ENCODE peak calls at places on chromosome 1, in eight cellular contexts. One of them, this sample, is unnamed.

GRCh38 chr1:100246738-100247137 is 2.9 kb downstream of the DBT start:
- DNase-seq in naive B cell: no peak
- DNase-seq in left ventricle myocardium superior: no peak
- DNase-seq in NCI-H774: no peak
- DNase-seq in lower lobe of right lung: no peak
- DNase-seq in CD4-positive, alpha-beta memory T cell: no peak
- DNase-seq in CD8-positive, alpha-beta T cell: no peak
- DNase-seq in activated naive CD8-positive, alpha-beta T cell treated with anti-CD3 and anti-CD28 coated beads, Interleukin-2, amount 50 U/mL, for 24 hours: no peak
- DNase-seq in this sample: no peak

GRCh38 chr1:218209351-218209861 is 75.7 kb upstream of the RRP15 start:
- DNase-seq in naive B cell: no peak
- DNase-seq in left ventricle myocardium superior: no peak
- DNase-seq in NCI-H774: no peak
- DNase-seq in lower lobe of right lung: no peak
- DNase-seq in CD4-positive, alpha-beta memory T cell: no peak
- DNase-seq in CD8-positive, alpha-beta T cell: no peak
- DNase-seq in activated naive CD8-positive, alpha-beta T cell treated with anti-CD3 and anti-CD28 coated beads, Interleukin-2, amount 50 U/mL, for 24 hours: no peak
- DNase-seq in this sample: no peak

GRCh38 chr1:71464016-71464415 is 383.2 kb upstream of the ZRANB2 start:
- DNase-seq in naive B cell: no peak
- DNase-seq in left ventricle myocardium superior: no peak
- DNase-seq in NCI-H774: no peak
- DNase-seq in lower lobe of right lung: no peak
- DNase-seq in CD4-positive, alpha-beta memory T cell: no peak
- DNase-seq in CD8-positive, alpha-beta T cell: no peak
- DNase-seq in activated naive CD8-positive, alpha-beta T cell treated with anti-CD3 and anti-CD28 coated beads, Interleukin-2, amount 50 U/mL, for 24 hours: no peak
- DNase-seq in this sample: no peak

GRCh38 chr1:72462506-72462905 is 180.2 kb upstream of the NEGR1 start:
- DNase-seq in naive B cell: no peak
- DNase-seq in left ventricle myocardium superior: no peak
- DNase-seq in NCI-H774: no peak
- DNase-seq in lower lobe of right lung: no peak
- DNase-seq in CD4-positive, alpha-beta memory T cell: no peak
- DNase-seq in CD8-positive, alpha-beta T cell: no peak
- DNase-seq in activated naive CD8-positive, alpha-beta T cell treated with anti-CD3 and anti-CD28 coated beads, Interleukin-2, amount 50 U/mL, for 24 hours: no peak
- DNase-seq in this sample: peak; percentile 39

GRCh38 chr1:37716321-37716720 is 24.0 kb downstream of the CDCA8 start:
- DNase-seq in naive B cell: no peak
- DNase-seq in left ventricle myocardium superior: no peak
- DNase-seq in NCI-H774: no peak
- DNase-seq in lower lobe of right lung: no peak
- DNase-seq in CD4-positive, alpha-beta memory T cell: no peak
- DNase-seq in CD8-positive, alpha-beta T cell: no peak
- DNase-seq in activated naive CD8-positive, alpha-beta T cell treated with anti-CD3 and anti-CD28 coated beads, Interleukin-2, amount 50 U/mL, for 24 hours: no peak
- DNase-seq in this sample: no peak

GRCh38 chr1:4019606-4020331 is 119.7 kb upstream of the C1orf174 start:
- DNase-seq in naive B cell: no peak
- DNase-seq in left ventricle myocardium superior: no peak
- DNase-seq in NCI-H774: no peak
- DNase-seq in lower lobe of right lung: no peak
- DNase-seq in CD4-positive, alpha-beta memory T cell: no peak
- DNase-seq in CD8-positive, alpha-beta T cell: no peak
- DNase-seq in activated naive CD8-positive, alpha-beta T cell treated with anti-CD3 and anti-CD28 coated beads, Interleukin-2, amount 50 U/mL, for 24 hours: no peak
- DNase-seq in this sample: no peak

GRCh38 chr1:233367057-233367759 is 39.7 kb downstream of the MAP3K21 start:
- DNase-seq in naive B cell: no peak
- DNase-seq in left ventricle myocardium superior: no peak
- DNase-seq in NCI-H774: no peak
- DNase-seq in lower lobe of right lung: no peak
- DNase-seq in CD4-positive, alpha-beta memory T cell: no peak
- DNase-seq in CD8-positive, alpha-beta T cell: no peak
- DNase-seq in activated naive CD8-positive, alpha-beta T cell treated with anti-CD3 and anti-CD28 coated beads, Interleukin-2, amount 50 U/mL, for 24 hours: no peak
- DNase-seq in this sample: peak; percentile 34

GRCh38 chr1:235984041-235984820 is 80.7 kb downstream of the NID1 start:
- DNase-seq in naive B cell: no peak
- DNase-seq in left ventricle myocardium superior: no peak
- DNase-seq in NCI-H774: no peak
- DNase-seq in lower lobe of right lung: no peak
- DNase-seq in CD4-positive, alpha-beta memory T cell: no peak
- DNase-seq in CD8-positive, alpha-beta T cell: no peak
- DNase-seq in activated naive CD8-positive, alpha-beta T cell treated with anti-CD3 and anti-CD28 coated beads, Interleukin-2, amount 50 U/mL, for 24 hours: no peak
- DNase-seq in this sample: no peak

GRCh38 chr1:84163123-84164038 is 19.3 kb downstream of the PRKACB start:
- DNase-seq in naive B cell: no peak
- DNase-seq in left ventricle myocardium superior: no peak
- DNase-seq in NCI-H774: no peak
- DNase-seq in lower lobe of right lung: no peak
- DNase-seq in CD4-positive, alpha-beta memory T cell: no peak
- DNase-seq in CD8-positive, alpha-beta T cell: no peak
- DNase-seq in activated naive CD8-positive, alpha-beta T cell treated with anti-CD3 and anti-CD28 coated beads, Interleukin-2, amount 50 U/mL, for 24 hours: no peak
- DNase-seq in this sample: no peak

GRCh38 chr1:17892225-17892624 is 137.1 kb downstream of the ACTL8 start:
- DNase-seq in naive B cell: no peak
- DNase-seq in left ventricle myocardium superior: peak; percentile 82
- DNase-seq in NCI-H774: no peak
- DNase-seq in lower lobe of right lung: no peak
- DNase-seq in CD4-positive, alpha-beta memory T cell: no peak
- DNase-seq in CD8-positive, alpha-beta T cell: no peak
- DNase-seq in activated naive CD8-positive, alpha-beta T cell treated with anti-CD3 and anti-CD28 coated beads, Interleukin-2, amount 50 U/mL, for 24 hours: no peak
- DNase-seq in this sample: peak; percentile 89

GRCh38 chr1:228337031-228337564 is 69.5 kb downstream of the TRIM11 start:
- DNase-seq in naive B cell: no peak
- DNase-seq in left ventricle myocardium superior: peak; percentile 6
- DNase-seq in NCI-H774: no peak
- DNase-seq in lower lobe of right lung: peak; percentile 35
- DNase-seq in CD4-positive, alpha-beta memory T cell: no peak
- DNase-seq in CD8-positive, alpha-beta T cell: no peak
- DNase-seq in activated naive CD8-positive, alpha-beta T cell treated with anti-CD3 and anti-CD28 coated beads, Interleukin-2, amount 50 U/mL, for 24 hours: no peak
- DNase-seq in this sample: no peak

GRCh38 chr1:155051777-155052398 is 772 bp downstream of the ADAM15 start:
- DNase-seq in naive B cell: peak; percentile 48
- DNase-seq in left ventricle myocardium superior: peak; percentile 76
- DNase-seq in NCI-H774: no peak
- DNase-seq in lower lobe of right lung: peak; percentile 81
- DNase-seq in CD4-positive, alpha-beta memory T cell: peak; percentile 36
- DNase-seq in CD8-positive, alpha-beta T cell: peak; percentile 26
- DNase-seq in activated naive CD8-positive, alpha-beta T cell treated with anti-CD3 and anti-CD28 coated beads, Interleukin-2, amount 50 U/mL, for 24 hours: peak; percentile 46
- DNase-seq in this sample: peak; percentile 65

GRCh38 chr1:150563340-150564038 is 14.3 kb downstream of the ADAMTSL4 start:
- DNase-seq in naive B cell: peak; percentile 76
- DNase-seq in left ventricle myocardium superior: peak; percentile 81
- DNase-seq in NCI-H774: peak; percentile 10
- DNase-seq in lower lobe of right lung: peak; percentile 82
- DNase-seq in CD4-positive, alpha-beta memory T cell: peak; percentile 82
- DNase-seq in CD8-positive, alpha-beta T cell: no peak
- DNase-seq in activated naive CD8-positive, alpha-beta T cell treated with anti-CD3 and anti-CD28 coated beads, Interleukin-2, amount 50 U/mL, for 24 hours: no peak
- DNase-seq in this sample: peak; percentile 40

GRCh38 chr1:38558476-38559179 is 300.9 kb downstream of the RRAGC start:
- DNase-seq in naive B cell: peak; percentile 7
- DNase-seq in left ventricle myocardium superior: no peak
- DNase-seq in NCI-H774: no peak
- DNase-seq in lower lobe of right lung: no peak
- DNase-seq in CD4-positive, alpha-beta memory T cell: peak; percentile 9
- DNase-seq in CD8-positive, alpha-beta T cell: no peak
- DNase-seq in activated naive CD8-positive, alpha-beta T cell treated with anti-CD3 and anti-CD28 coated beads, Interleukin-2, amount 50 U/mL, for 24 hours: peak; percentile 34
- DNase-seq in this sample: peak; percentile 78

GRCh38 chr1:183870351-183871077 is 65.6 kb downstream of the RGL1 start:
- DNase-seq in naive B cell: no peak
- DNase-seq in left ventricle myocardium superior: peak; percentile 74
- DNase-seq in NCI-H774: no peak
- DNase-seq in lower lobe of right lung: no peak
- DNase-seq in CD4-positive, alpha-beta memory T cell: no peak
- DNase-seq in CD8-positive, alpha-beta T cell: no peak
- DNase-seq in activated naive CD8-positive, alpha-beta T cell treated with anti-CD3 and anti-CD28 coated beads, Interleukin-2, amount 50 U/mL, for 24 hours: no peak
- DNase-seq in this sample: no peak

GRCh38 chr1:203871114-203871875 is 9.9 kb downstream of the SNRPE start:
- DNase-seq in naive B cell: no peak
- DNase-seq in left ventricle myocardium superior: no peak
- DNase-seq in NCI-H774: peak; percentile 29
- DNase-seq in lower lobe of right lung: no peak
- DNase-seq in CD4-positive, alpha-beta memory T cell: peak; percentile 23
- DNase-seq in CD8-positive, alpha-beta T cell: no peak
- DNase-seq in activated naive CD8-positive, alpha-beta T cell treated with anti-CD3 and anti-CD28 coated beads, Interleukin-2, amount 50 U/mL, for 24 hours: no peak
- DNase-seq in this sample: peak; percentile 45

GRCh38 chr1:161930064-161930463 is 93.6 kb downstream of the OLFML2B start:
- DNase-seq in naive B cell: no peak
- DNase-seq in left ventricle myocardium superior: no peak
- DNase-seq in NCI-H774: no peak
- DNase-seq in lower lobe of right lung: no peak
- DNase-seq in CD4-positive, alpha-beta memory T cell: no peak
- DNase-seq in CD8-positive, alpha-beta T cell: no peak
- DNase-seq in activated naive CD8-positive, alpha-beta T cell treated with anti-CD3 and anti-CD28 coated beads, Interleukin-2, amount 50 U/mL, for 24 hours: no peak
- DNase-seq in this sample: no peak

GRCh38 chr1:227764019-227764391 is 28.8 kb downstream of the SNAP47 start:
- DNase-seq in naive B cell: no peak
- DNase-seq in left ventricle myocardium superior: peak; percentile 12
- DNase-seq in NCI-H774: no peak
- DNase-seq in lower lobe of right lung: peak; percentile 58
- DNase-seq in CD4-positive, alpha-beta memory T cell: no peak
- DNase-seq in CD8-positive, alpha-beta T cell: no peak
- DNase-seq in activated naive CD8-positive, alpha-beta T cell treated with anti-CD3 and anti-CD28 coated beads, Interleukin-2, amount 50 U/mL, for 24 hours: no peak
- DNase-seq in this sample: peak; percentile 4

GRCh38 chr1:16905112-16905855 is 9.5 kb downstream of the RNU1-2 start:
- DNase-seq in naive B cell: peak; percentile 58
- DNase-seq in left ventricle myocardium superior: no peak
- DNase-seq in NCI-H774: no peak
- DNase-seq in lower lobe of right lung: no peak
- DNase-seq in CD4-positive, alpha-beta memory T cell: no peak
- DNase-seq in CD8-positive, alpha-beta T cell: peak; percentile 21
- DNase-seq in activated naive CD8-positive, alpha-beta T cell treated with anti-CD3 and anti-CD28 coated beads, Interleukin-2, amount 50 U/mL, for 24 hours: peak; percentile 53
- DNase-seq in this sample: peak; percentile 100

GRCh38 chr1:235073968-235074334 is 54.7 kb downstream of the TOMM20 start:
- DNase-seq in naive B cell: no peak
- DNase-seq in left ventricle myocardium superior: no peak
- DNase-seq in NCI-H774: peak; percentile 44
- DNase-seq in lower lobe of right lung: peak; percentile 78
- DNase-seq in CD4-positive, alpha-beta memory T cell: no peak
- DNase-seq in CD8-positive, alpha-beta T cell: no peak
- DNase-seq in activated naive CD8-positive, alpha-beta T cell treated with anti-CD3 and anti-CD28 coated beads, Interleukin-2, amount 50 U/mL, for 24 hours: no peak
- DNase-seq in this sample: peak; percentile 68

GRCh38 chr1:10629091-10629815 is 154.5 kb downstream of the PEX14 start:
- DNase-seq in naive B cell: no peak
- DNase-seq in left ventricle myocardium superior: peak; percentile 19
- DNase-seq in NCI-H774: no peak
- DNase-seq in lower lobe of right lung: peak; percentile 31
- DNase-seq in CD4-positive, alpha-beta memory T cell: no peak
- DNase-seq in CD8-positive, alpha-beta T cell: no peak
- DNase-seq in activated naive CD8-positive, alpha-beta T cell treated with anti-CD3 and anti-CD28 coated beads, Interleukin-2, amount 50 U/mL, for 24 hours: no peak
- DNase-seq in this sample: no peak

GRCh38 chr1:8706995-8707396 is 110.4 kb downstream of the RERE start:
- DNase-seq in naive B cell: no peak
- DNase-seq in left ventricle myocardium superior: no peak
- DNase-seq in NCI-H774: peak; percentile 73
- DNase-seq in lower lobe of right lung: no peak
- DNase-seq in CD4-positive, alpha-beta memory T cell: no peak
- DNase-seq in CD8-positive, alpha-beta T cell: no peak
- DNase-seq in activated naive CD8-positive, alpha-beta T cell treated with anti-CD3 and anti-CD28 coated beads, Interleukin-2, amount 50 U/mL, for 24 hours: no peak
- DNase-seq in this sample: peak; percentile 96

GRCh38 chr1:155591770-155592169 is 18.2 kb upstream of the MSTO1 start:
- DNase-seq in naive B cell: peak; percentile 51
- DNase-seq in left ventricle myocardium superior: no peak
- DNase-seq in NCI-H774: peak; percentile 60
- DNase-seq in lower lobe of right lung: no peak
- DNase-seq in CD4-positive, alpha-beta memory T cell: peak; percentile 62
- DNase-seq in CD8-positive, alpha-beta T cell: no peak
- DNase-seq in activated naive CD8-positive, alpha-beta T cell treated with anti-CD3 and anti-CD28 coated beads, Interleukin-2, amount 50 U/mL, for 24 hours: no peak
- DNase-seq in this sample: peak; percentile 37

GRCh38 chr1:22414244-22414751 is 37.4 kb upstream of the ZBTB40 start:
- DNase-seq in naive B cell: no peak
- DNase-seq in left ventricle myocardium superior: no peak
- DNase-seq in NCI-H774: peak; percentile 41
- DNase-seq in lower lobe of right lung: peak; percentile 79
- DNase-seq in CD4-positive, alpha-beta memory T cell: no peak
- DNase-seq in CD8-positive, alpha-beta T cell: no peak
- DNase-seq in activated naive CD8-positive, alpha-beta T cell treated with anti-CD3 and anti-CD28 coated beads, Interleukin-2, amount 50 U/mL, for 24 hours: no peak
- DNase-seq in this sample: no peak

GRCh38 chr1:178060789-178061556 is 32.9 kb upstream of the RASAL2 start:
- DNase-seq in naive B cell: no peak
- DNase-seq in left ventricle myocardium superior: no peak
- DNase-seq in NCI-H774: no peak
- DNase-seq in lower lobe of right lung: no peak
- DNase-seq in CD4-positive, alpha-beta memory T cell: no peak
- DNase-seq in CD8-positive, alpha-beta T cell: no peak
- DNase-seq in activated naive CD8-positive, alpha-beta T cell treated with anti-CD3 and anti-CD28 coated beads, Interleukin-2, amount 50 U/mL, for 24 hours: no peak
- DNase-seq in this sample: no peak

GRCh38 chr1:205972081-205972480 is 28.8 kb upstream of the SLC26A9 start:
- DNase-seq in naive B cell: no peak
- DNase-seq in left ventricle myocardium superior: no peak
- DNase-seq in NCI-H774: no peak
- DNase-seq in lower lobe of right lung: no peak
- DNase-seq in CD4-positive, alpha-beta memory T cell: no peak
- DNase-seq in CD8-positive, alpha-beta T cell: no peak
- DNase-seq in activated naive CD8-positive, alpha-beta T cell treated with anti-CD3 and anti-CD28 coated beads, Interleukin-2, amount 50 U/mL, for 24 hours: no peak
- DNase-seq in this sample: no peak

GRCh38 chr1:112788561-112788960 is 73.4 kb upstream of the PPM1J start:
- DNase-seq in naive B cell: no peak
- DNase-seq in left ventricle myocardium superior: no peak
- DNase-seq in NCI-H774: no peak
- DNase-seq in lower lobe of right lung: no peak
- DNase-seq in CD4-positive, alpha-beta memory T cell: no peak
- DNase-seq in CD8-positive, alpha-beta T cell: no peak
- DNase-seq in activated naive CD8-positive, alpha-beta T cell treated with anti-CD3 and anti-CD28 coated beads, Interleukin-2, amount 50 U/mL, for 24 hours: no peak
- DNase-seq in this sample: no peak

GRCh38 chr1:30749691-30750583 is 7.6 kb downstream of the LAPTM5 start:
- DNase-seq in naive B cell: peak; percentile 79
- DNase-seq in left ventricle myocardium superior: no peak
- DNase-seq in NCI-H774: no peak
- DNase-seq in lower lobe of right lung: no peak
- DNase-seq in CD4-positive, alpha-beta memory T cell: peak; percentile 85
- DNase-seq in CD8-positive, alpha-beta T cell: peak; percentile 56
- DNase-seq in activated naive CD8-positive, alpha-beta T cell treated with anti-CD3 and anti-CD28 coated beads, Interleukin-2, amount 50 U/mL, for 24 hours: peak; percentile 65
- DNase-seq in this sample: no peak

GRCh38 chr1:12034381-12034801 is 15.1 kb downstream of the MIIP start:
- DNase-seq in naive B cell: no peak
- DNase-seq in left ventricle myocardium superior: peak; percentile 59
- DNase-seq in NCI-H774: no peak
- DNase-seq in lower lobe of right lung: no peak
- DNase-seq in CD4-positive, alpha-beta memory T cell: no peak
- DNase-seq in CD8-positive, alpha-beta T cell: no peak
- DNase-seq in activated naive CD8-positive, alpha-beta T cell treated with anti-CD3 and anti-CD28 coated beads, Interleukin-2, amount 50 U/mL, for 24 hours: no peak
- DNase-seq in this sample: no peak

GRCh38 chr1:221494670-221495069 is 247.2 kb downstream of the DUSP10 start:
- DNase-seq in naive B cell: no peak
- DNase-seq in left ventricle myocardium superior: no peak
- DNase-seq in NCI-H774: no peak
- DNase-seq in lower lobe of right lung: no peak
- DNase-seq in CD4-positive, alpha-beta memory T cell: no peak
- DNase-seq in CD8-positive, alpha-beta T cell: no peak
- DNase-seq in activated naive CD8-positive, alpha-beta T cell treated with anti-CD3 and anti-CD28 coated beads, Interleukin-2, amount 50 U/mL, for 24 hours: no peak
- DNase-seq in this sample: no peak

GRCh38 chr1:82920418-82921248 is 1078.3 kb downstream of the TTLL7 start:
- DNase-seq in naive B cell: no peak
- DNase-seq in left ventricle myocardium superior: no peak
- DNase-seq in NCI-H774: no peak
- DNase-seq in lower lobe of right lung: no peak
- DNase-seq in CD4-positive, alpha-beta memory T cell: no peak
- DNase-seq in CD8-positive, alpha-beta T cell: no peak
- DNase-seq in activated naive CD8-positive, alpha-beta T cell treated with anti-CD3 and anti-CD28 coated beads, Interleukin-2, amount 50 U/mL, for 24 hours: no peak
- DNase-seq in this sample: no peak